ENCODE peak calls at places on chromosomes 16 and 17, in four cellular contexts. Q is GM12878, Y is HCT116, G is K562. M is an unnamed sample.

GRCh38 chr17:48672340-48672739 is 46.2 kb upstream of the HOXB9 start:
- DNase-seq in Q (no peak), G (no peak), Y (no peak), M (no peak)

GRCh38 chr16:367333-367903 is 2.9 kb downstream of the MRPL28 start:
- DNase-seq in Q (no peak), G (no peak), Y (no peak), M (no peak)

GRCh38 chr17:13306310-13306962 is 288.6 kb upstream of the ELAC2 start:
- DNase-seq in Q (no peak), Y (peak; percentile 81), G (peak; percentile 75), M (peak; percentile 4)

GRCh38 chr17:27158390-27158789 is 135.5 kb upstream of the WSB1 start:
- DNase-seq in G (no peak), Q (no peak), Y (no peak), M (no peak)

GRCh38 chr16:87924937-87925670 is 11.2 kb downstream of the CA5A start:
- DNase-seq in G (no peak), Q (no peak), Y (no peak), M (no peak)

GRCh38 chr17:77995146-77995852 is 36.8 kb downstream of the TNRC6C start:
- DNase-seq in G (no peak), Y (no peak), Q (no peak), M (no peak)

GRCh38 chr16:80019395-80019794 is 418.9 kb upstream of the MAF start:
- DNase-seq in G (no peak), Q (no peak), Y (no peak), M (no peak)

GRCh38 chr16:12145918-12146317 is 169.4 kb downstream of the SNX29 start:
- DNase-seq in Q (no peak), Y (no peak), G (peak; percentile 18), M (no peak)

GRCh38 chr16:51939371-51940005 is 607.5 kb downstream of the TOX3 start:
- DNase-seq in Q (no peak), Y (no peak), G (no peak), M (no peak)

GRCh38 chr17:82587234-82588086 is 60.8 kb downstream of the WDR45B start:
- DNase-seq in Y (no peak), Q (no peak), G (no peak), M (no peak)

GRCh38 chr17:44115585-44116415 is 7.6 kb downstream of the HDAC5 start:
- DNase-seq in Q (no peak), G (peak; percentile 75), Y (no peak), M (no peak)

GRCh38 chr17:68819465-68819864 is 135.7 kb downstream of the ABCA8 start:
- DNase-seq in Q (no peak), G (no peak), Y (no peak), M (no peak)

GRCh38 chr17:64154321-64155089 is 24.6 kb upstream of the ERN1 start:
- DNase-seq in Q (no peak), G (no peak), Y (no peak), M (no peak)

GRCh38 chr17:8155341-8156173 is 3.4 kb upstream of the PER1 start:
- DNase-seq in Q (no peak), Y (no peak), G (no peak), M (no peak)

GRCh38 chr16:17578921-17579876 is 108.4 kb upstream of the XYLT1 start:
- DNase-seq in G (peak; percentile 64), Q (peak; percentile 28), Y (peak; percentile 59), M (peak; percentile 46)

GRCh38 chr16:89710709-89711564 is 9.4 kb upstream of the SPATA2L start:
- DNase-seq in Q (no peak), Y (no peak), G (no peak), M (no peak)

GRCh38 chr17:44543213-44543904 is 13.9 kb upstream of the FZD2 start:
- DNase-seq in G (no peak), Q (no peak), Y (no peak), M (no peak)

GRCh38 chr17:38751144-38751802 is 1.3 kb upstream of the PSMB3 start:
- DNase-seq in Q (no peak), G (peak; percentile 71), Y (no peak), M (no peak)

GRCh38 chr16:2706085-2706484 is 13.9 kb downstream of the PRSS27 start:
- DNase-seq in Y (no peak), Q (no peak), G (no peak), M (no peak)

DNA sequence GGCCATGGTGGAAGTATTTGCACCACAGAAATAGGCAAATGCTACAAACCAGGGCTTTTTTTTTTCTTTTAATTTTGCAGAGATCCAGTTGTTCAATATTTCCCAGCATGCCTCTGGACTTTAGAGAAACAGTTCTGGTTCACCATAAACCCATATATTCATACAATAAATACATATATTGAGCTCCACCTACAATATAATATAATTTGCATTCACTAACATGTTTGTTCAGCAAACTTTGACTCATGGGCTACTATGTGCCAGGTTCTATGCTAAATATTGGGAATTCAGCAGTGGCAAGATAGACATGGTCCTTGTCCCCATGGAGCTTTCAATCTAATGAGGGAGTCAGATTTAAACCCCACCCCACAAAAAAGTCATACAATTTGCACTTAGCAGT is 3.2 kb downstream of the TMEM114 start:
- DNase-seq in Q (no peak), G (no peak), Y (no peak), M (no peak)
- TF ChIP-seq REST in Q (no peak), G (no peak), Y (no peak), M (no peak)

DNA sequence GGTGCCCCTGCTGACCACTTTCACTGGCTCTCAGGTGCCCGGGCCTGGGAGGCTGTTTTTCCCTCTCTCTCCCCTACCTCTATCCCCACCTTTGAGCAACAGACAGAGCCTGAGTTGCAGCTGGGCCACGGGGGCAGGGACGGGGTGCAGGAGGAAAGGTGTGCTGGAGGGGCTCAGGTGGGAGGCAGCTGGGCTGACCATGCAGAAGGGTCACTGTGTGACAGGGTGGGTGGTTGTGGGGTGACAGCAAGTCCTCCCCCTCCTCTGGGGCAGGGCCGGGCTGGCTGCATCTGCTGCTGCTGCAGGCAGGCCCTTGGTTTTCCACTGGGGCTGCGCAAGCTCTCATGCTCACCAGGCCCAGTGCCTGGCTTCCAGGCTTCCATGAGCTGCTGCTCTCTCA is 6.6 kb downstream of the ZNF319 start:
- DNase-seq in Y (no peak), Q (no peak), G (no peak), M (no peak)
- TF ChIP-seq SIN3A in Y (no peak), Q (no peak), G (no peak), M (no peak)

GRCh38 chr17:74472890-74473289 is 6.5 kb downstream of the CD300A start:
- DNase-seq in G (no peak), Q (no peak), Y (no peak), M (no peak)

GRCh38 chr17:74475189-74475588 is 8.8 kb downstream of the CD300A start:
- DNase-seq in Q (no peak), Y (no peak), G (no peak), M (no peak)

GRCh38 chr17:74473294-74473693 is 6.9 kb downstream of the CD300A start:
- DNase-seq in Y (no peak), G (no peak), Q (no peak), M (no peak)

GRCh38 chr17:74474043-74474792 is 7.8 kb downstream of the CD300A start:
- DNase-seq in Y (no peak), G (no peak), Q (no peak), M (no peak)

DNA sequence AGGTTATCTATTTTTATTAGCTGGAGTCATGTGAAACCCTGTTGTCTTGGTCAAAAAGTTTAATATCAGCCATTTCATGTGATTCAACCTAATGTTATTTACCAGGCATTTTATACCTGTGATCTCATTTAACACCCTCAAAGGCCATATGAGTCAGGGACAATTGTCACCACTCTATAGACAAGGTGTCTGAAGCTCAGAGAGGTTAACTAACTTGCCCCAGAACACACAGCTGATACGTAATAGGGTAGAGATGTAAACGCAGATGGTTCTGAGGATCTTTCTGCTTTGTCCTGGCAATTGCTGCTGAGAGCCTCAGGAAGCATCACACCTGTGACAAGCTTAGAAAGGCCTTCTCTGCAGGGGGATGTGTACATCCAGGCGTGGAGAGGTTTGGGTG is 4.9 kb downstream of the CD300A start:
- DNase-seq in G (no peak), Q (no peak), Y (no peak), M (no peak)
- TF ChIP-seq REST in G (no peak), Q (no peak), Y (no peak), M (no peak)

GRCh38 chr16:20610192-20610891 is 34.2 kb upstream of the ACSM2B start:
- DNase-seq in Y (no peak), G (peak; percentile 29), Q (no peak), M (no peak)
- TF ChIP-seq SIN3A in Y (no peak), G (no peak), Q (no peak), M (no peak)

GRCh38 chr17:80762076-80762475 is 217.4 kb downstream of the RPTOR start:
- DNase-seq in G (no peak), Y (no peak), Q (no peak), M (no peak)

GRCh38 chr17:80761421-80761871 is 216.8 kb downstream of the RPTOR start:
- DNase-seq in Q (no peak), G (no peak), Y (peak; percentile 72), M (no peak)

GRCh38 chr17:80755650-80756405 is 211.2 kb downstream of the RPTOR start:
- DNase-seq in G (peak; percentile 37), Q (no peak), Y (no peak), M (no peak)

GRCh38 chr17:80760501-80760900 is 215.9 kb downstream of the RPTOR start:
- DNase-seq in Y (no peak), Q (peak; percentile 40), G (no peak), M (no peak)

DNA sequence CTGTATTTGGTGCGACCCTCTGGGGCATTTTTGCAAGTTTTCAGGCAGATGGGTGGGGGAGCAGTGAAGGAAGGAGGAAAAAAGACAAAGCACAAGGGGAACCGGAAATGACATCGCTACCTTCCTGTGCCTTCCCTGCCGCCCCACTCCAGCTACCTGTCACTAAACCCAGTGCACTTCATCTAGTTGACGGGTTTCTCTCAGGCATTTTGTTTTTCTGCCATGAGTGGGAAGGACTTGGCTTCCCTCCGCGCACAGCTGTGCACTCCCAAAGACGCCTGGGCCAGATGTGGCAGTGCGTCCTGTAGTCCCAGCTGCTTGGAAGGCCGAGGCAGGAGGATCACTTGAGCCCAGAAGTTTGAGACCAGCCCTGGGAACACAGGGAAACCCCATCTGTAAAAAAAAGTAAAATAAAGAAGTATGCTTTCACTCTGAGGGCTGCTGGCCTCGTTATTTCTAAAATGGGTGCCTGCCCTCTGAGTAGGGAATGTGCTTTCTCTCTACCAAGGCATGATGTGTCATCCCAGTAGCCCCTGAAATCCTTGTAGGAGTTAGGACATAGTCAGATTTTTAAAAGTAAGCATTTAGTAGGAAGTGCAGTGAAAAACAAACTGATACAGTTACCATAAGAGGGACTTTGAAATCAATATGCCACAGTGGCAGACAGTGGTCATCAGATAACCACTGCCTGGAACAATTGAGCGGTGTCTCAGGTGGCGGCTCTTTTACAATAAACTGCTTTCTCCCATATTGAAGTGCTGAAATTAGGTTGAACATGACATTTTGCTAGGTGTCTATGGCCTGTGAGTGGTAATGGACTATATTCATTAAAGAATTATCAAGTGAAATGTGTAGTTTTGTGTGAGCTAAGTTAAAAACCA is 214.4 kb downstream of the RPTOR start:
- DNase-seq in Q (no peak), G (no peak), Y (no peak), M (no peak)
- TF ChIP-seq REST in Q (no peak), G (no peak), Y (no peak), M (no peak)

GRCh38 chr17:11240041-11240801 is 792 bp upstream of the SHISA6 start:
- DNase-seq in Q (no peak), G (no peak), Y (no peak), M (no peak)

GRCh38 chr17:11241611-11242226 is 706 bp downstream of the SHISA6 start:
- DNase-seq in G (no peak), Q (no peak), Y (no peak), M (no peak)

GRCh38 chr17:11239379-11239970 is 1.5 kb upstream of the SHISA6 start:
- DNase-seq in G (no peak), Q (no peak), Y (no peak), M (no peak)

GRCh38 chr17:11240841-11241610 is at the start of gene SHISA6:
- DNase-seq in Y (no peak), G (no peak), Q (no peak), M (no peak)

GRCh38 chr17:11238710-11239109 is 2.3 kb upstream of the SHISA6 start:
- DNase-seq in Q (no peak), Y (no peak), G (no peak), M (no peak)
- TF ChIP-seq SIN3A in Q (no peak), Y (no peak), G (no peak), M (no peak)